ENCODE peak calls at places on chromosomes 1 and 21, in seven cellular contexts. P is left lung, C is cardiac muscle cell, N is SK-N-SH, M is PC-3, H is ovary, J is uterus. F is an unnamed sample.

GRCh38 chr1:43147625-43148319 is 24.3 kb downstream of the EBNA1BP2 start:
- DNase-seq in J (peak; percentile 63), P (peak; percentile 89), N (peak; percentile 91), M (peak; percentile 62), C (peak; percentile 96), H (peak; percentile 87), F (peak; percentile 31)

GRCh38 chr1:58931761-58932160 is 147.9 kb upstream of the JUN start:
- DNase-seq in M (no peak), C (no peak), J (no peak), N (no peak), P (no peak), H (no peak), F (no peak)

GRCh38 chr1:2496087-2496622 is 20.1 kb downstream of the PLCH2 start:
- DNase-seq in N (no peak), P (no peak), C (no peak), H (no peak), M (no peak), J (no peak), F (no peak)

GRCh38 chr1:65232402-65233122 is 76.8 kb upstream of the DNAJC6 start:
- DNase-seq in C (no peak), M (no peak), H (no peak), J (no peak), P (no peak), N (no peak), F (no peak)

GRCh38 chr1:87673748-87674147 is 345.1 kb downstream of the LMO4 start:
- DNase-seq in H (no peak), M (peak; percentile 17), C (no peak), P (no peak), J (no peak), N (no peak), F (no peak)

GRCh38 chr21:36254106-36254941 is 65.7 kb upstream of the MORC3 start:
- DNase-seq in N (no peak), C (no peak), J (no peak), M (no peak), P (no peak), H (no peak), F (no peak)

GRCh38 chr1:8396083-8396911 is 78.4 kb downstream of the SLC45A1 start:
- DNase-seq in J (no peak), M (no peak), C (peak; percentile 47), P (no peak), N (no peak), H (no peak), F (no peak)

GRCh38 chr1:238589843-238590435 is 699.2 kb upstream of the ZP4 start:
- DNase-seq in M (no peak), C (no peak), P (no peak), J (no peak), H (no peak), N (no peak), F (no peak)

GRCh38 chr1:164659621-164660414 is 100.8 kb downstream of the PBX1 start:
- DNase-seq in P (no peak), M (peak; percentile 81), C (no peak), H (no peak), J (peak; percentile 48), N (no peak), F (no peak)

GRCh38 chr1:3186526-3186921 is 117.5 kb downstream of the PRDM16 start:
- DNase-seq in N (no peak), J (peak; percentile 69), H (peak; percentile 86), P (no peak), M (peak; percentile 18), C (no peak), F (peak; percentile 86)

GRCh38 chr1:181105134-181106021 is 16.9 kb downstream of the IER5 start:
- DNase-seq in J (peak; percentile 96), M (peak; percentile 85), P (peak; percentile 100), H (peak; percentile 97), N (peak; percentile 98), C (peak; percentile 94), F (no peak)

GRCh38 chr21:45460011-45460565 is 55.1 kb downstream of the COL18A1 start:
- DNase-seq in P (peak; percentile 72), N (no peak), M (no peak), H (peak; percentile 35), C (no peak), J (no peak), F (no peak)

GRCh38 chr21:39633043-39633442 is 20.3 kb downstream of the B3GALT5 start:
- DNase-seq in H (no peak), N (no peak), P (no peak), C (no peak), J (no peak), M (peak; percentile 84), F (no peak)

GRCh38 chr1:150548324-150548631 is 930 bp upstream of the ADAMTSL4 start:
- DNase-seq in J (no peak), M (no peak), N (no peak), H (no peak), C (no peak), P (no peak), F (no peak)

GRCh38 chr1:171910786-171911185 is 69.5 kb downstream of the DNM3 start:
- DNase-seq in M (no peak), C (no peak), H (no peak), P (no peak), N (no peak), J (no peak), F (no peak)

GRCh38 chr1:156406229-156406628 is 37.2 kb downstream of the RHBG start:
- DNase-seq in J (no peak), N (no peak), C (no peak), M (no peak), P (no peak), H (no peak), F (no peak)

GRCh38 chr1:71365451-71365850 is 284.6 kb upstream of the ZRANB2 start:
- DNase-seq in N (no peak), J (no peak), M (no peak), H (no peak), C (no peak), P (no peak), F (no peak)

GRCh38 chr21:36510911-36511310 is 31.0 kb upstream of the CLDN14 start:
- DNase-seq in J (no peak), P (no peak), C (no peak), N (no peak), M (no peak), H (no peak), F (no peak)

GRCh38 chr1:18337757-18338156 is 143.0 kb upstream of the KLHDC7A start:
- DNase-seq in H (no peak), J (no peak), N (no peak), M (no peak), C (no peak), P (no peak), F (no peak)

DNA sequence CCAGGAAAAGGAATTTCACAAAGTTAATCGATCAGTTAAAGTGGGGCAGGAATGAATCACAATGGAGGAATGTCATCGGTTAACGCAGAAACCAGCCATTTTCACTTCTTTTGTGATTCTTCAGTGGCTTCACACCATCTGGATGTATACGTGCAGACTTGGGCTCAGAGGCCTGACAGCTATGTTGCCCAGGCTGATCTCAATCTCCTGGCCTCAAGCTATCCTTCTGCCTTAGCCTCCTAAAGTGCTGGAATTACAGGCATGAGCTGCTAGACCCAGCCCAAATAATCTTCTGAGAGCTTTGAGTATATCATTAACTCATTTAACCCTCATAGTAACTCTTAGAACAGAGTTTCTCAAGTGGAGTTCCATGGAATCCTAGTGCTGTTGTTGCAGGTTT is 126.5 kb upstream of the VANGL1 start:
- DNase-seq in M (no peak), N (no peak), C (no peak), P (no peak), J (no peak), H (no peak), F (no peak)
- H3K4me3 ChIP-seq in M (no peak overlapping the region), N (no peak overlapping the region), C (no peak overlapping the region), P (no peak overlapping the region), J (no peak overlapping the region), H (no peak overlapping the region), F (no peak overlapping the region)

DNA sequence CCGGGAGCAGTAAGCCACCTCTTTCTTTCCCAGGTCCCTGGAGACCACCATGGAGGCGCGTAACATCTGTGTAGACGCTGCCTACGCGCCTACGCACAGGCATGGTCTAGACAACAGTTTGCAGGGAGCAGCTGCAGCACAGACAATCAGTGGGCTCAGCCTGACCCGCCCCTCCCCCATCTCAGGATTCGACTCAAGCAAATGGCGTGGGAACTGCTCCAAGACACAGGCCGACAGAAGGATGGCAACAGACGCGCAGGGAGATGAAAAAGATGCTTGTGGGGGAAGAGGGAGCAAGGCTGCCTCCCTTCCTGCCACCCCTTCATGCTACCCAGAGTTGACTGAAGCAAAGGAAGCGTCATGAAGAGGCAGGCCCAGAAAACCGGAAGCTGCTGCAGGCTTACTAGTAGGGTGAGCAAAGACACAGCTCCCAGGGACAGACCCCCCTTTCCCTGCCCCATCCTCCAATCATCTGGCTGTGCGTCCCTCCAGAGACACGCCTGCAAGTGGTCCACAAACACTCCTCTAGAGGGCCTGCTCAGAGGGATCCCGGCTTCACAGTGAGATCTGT is 19.5 kb downstream of the STK40 start:
- DNase-seq in C (no peak), H (peak; percentile 65), J (no peak), N (peak; percentile 89), P (no peak), M (no peak), F (no peak)
- TF ChIP-seq CTCF in C (peak; percentile 24), H (no peak), J (no peak), N (peak; percentile 26), P (no peak), M (no peak), F (no peak)

GRCh38 chr1:39409055-39409816 is 82.2 kb upstream of the BMP8A start:
- DNase-seq in H (peak; percentile 72), P (peak; percentile 85), M (peak; percentile 47), C (peak; percentile 46), N (peak; percentile 68), J (peak; percentile 58), F (no peak)

GRCh38 chr1:39406533-39407478 is 84.6 kb upstream of the BMP8A start:
- DNase-seq in N (no peak), J (no peak), M (no peak), P (no peak), C (no peak), H (no peak), F (no peak)

GRCh38 chr1:39408641-39409054 is 82.8 kb upstream of the BMP8A start:
- DNase-seq in C (peak; percentile 97), M (peak; percentile 96), H (peak; percentile 96), J (peak; percentile 95), N (peak; percentile 99), P (peak; percentile 98), F (peak; percentile 76)

GRCh38 chr1:39407496-39407888 is 83.9 kb upstream of the BMP8A start:
- DNase-seq in J (no peak), C (no peak), N (no peak), P (no peak), M (no peak), H (no peak), F (no peak)

GRCh38 chr1:39407889-39408640 is 83.4 kb upstream of the BMP8A start:
- DNase-seq in P (no peak), C (no peak), H (no peak), M (peak; percentile 18), N (no peak), J (peak; percentile 29), F (no peak)
- H3K4me3 ChIP-seq in P (peak overlapping the region; percentile 55), C (peak overlapping the region; percentile 67), H (peak overlapping the region; percentile 80), M (peak overlapping the region; percentile 79), N (peak overlapping the region; percentile 64), J (peak overlapping the region; percentile 81), F (peak overlapping the region; percentile 56)

DNA sequence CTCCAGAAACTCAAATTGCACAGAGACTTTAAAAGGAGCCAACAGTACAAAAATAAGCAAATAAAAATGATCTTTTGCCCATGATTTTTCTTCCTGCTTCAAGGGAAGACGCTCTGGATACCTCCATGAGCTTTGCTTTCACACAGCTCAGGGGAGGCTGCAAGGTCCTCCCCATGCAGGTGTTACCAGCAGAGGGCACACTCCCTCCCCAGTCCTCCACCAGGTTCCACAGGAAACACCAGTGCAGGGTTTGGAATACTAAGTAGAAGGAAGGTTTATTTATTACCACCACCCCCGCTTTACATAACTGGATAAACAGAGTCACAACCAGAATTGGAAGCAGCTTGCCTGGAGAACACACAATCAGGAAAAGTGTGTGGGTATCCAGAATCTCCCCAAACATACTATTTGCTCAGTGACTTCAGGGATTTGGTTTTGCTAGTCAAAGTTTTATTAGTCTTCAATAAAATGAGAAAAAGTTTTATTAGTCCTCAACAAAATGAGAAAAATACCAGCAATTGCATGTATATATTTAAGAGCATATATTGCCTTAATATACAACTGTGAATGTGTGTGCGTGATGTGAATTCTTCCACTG is 37.3 kb downstream of the HSD3B1 start:
- DNase-seq in C (peak; percentile 28), P (no peak), J (no peak), H (no peak), M (peak; percentile 25), N (peak; percentile 1), F (no peak)
- TF ChIP-seq CTCF in C (peak; percentile 45), P (peak; percentile 14), J (no peak), H (no peak), M (peak; percentile 66), N (peak; percentile 41), F (peak; percentile 66)